ENCODE peak calls at places on chromosomes 3 and 15, in eight cellular contexts. One of them, this sample, is unnamed.
A peak's percentile ranks its signal among the peaks of the same experiment; 100 is the strongest.

GRCh38 chr15:73679180-73679579 is 5.0 kb upstream of the CD276 start:
- DNase-seq in cardiac fibroblast: no peak
- DNase-seq in A549: no peak
- DNase-seq in endothelial cell of umbilical vein: no peak
- DNase-seq in choroid plexus epithelial cell: no peak
- DNase-seq in sigmoid colon: no peak
- DNase-seq in astrocyte: no peak
- DNase-seq in neural progenitor cell: no peak
- DNase-seq in this sample: no peak

GRCh38 chr3:133490468-133491351 is 82.8 kb upstream of the CDV3 start:
- DNase-seq in cardiac fibroblast: no peak
- DNase-seq in A549: no peak
- DNase-seq in endothelial cell of umbilical vein: no peak
- DNase-seq in choroid plexus epithelial cell: no peak
- DNase-seq in sigmoid colon: no peak
- DNase-seq in astrocyte: no peak
- DNase-seq in neural progenitor cell: no peak
- DNase-seq in this sample: no peak

GRCh38 chr3:63051920-63052319 is 176.7 kb upstream of the CADPS start:
- DNase-seq in cardiac fibroblast: peak; percentile 43
- DNase-seq in A549: no peak
- DNase-seq in endothelial cell of umbilical vein: no peak
- DNase-seq in choroid plexus epithelial cell: no peak
- DNase-seq in sigmoid colon: no peak
- DNase-seq in astrocyte: peak; percentile 97
- DNase-seq in neural progenitor cell: peak; percentile 8
- DNase-seq in this sample: peak; percentile 67

GRCh38 chr3:100073555-100074307 is 40.6 kb downstream of the FILIP1L start:
- DNase-seq in cardiac fibroblast: peak; percentile 72
- DNase-seq in A549: no peak
- DNase-seq in endothelial cell of umbilical vein: no peak
- DNase-seq in choroid plexus epithelial cell: peak; percentile 96
- DNase-seq in sigmoid colon: peak; percentile 64
- DNase-seq in astrocyte: peak; percentile 88
- DNase-seq in neural progenitor cell: peak; percentile 67
- DNase-seq in this sample: peak; percentile 82

GRCh38 chr3:195876297-195877031 is 31.9 kb downstream of the TNK2 start:
- DNase-seq in cardiac fibroblast: no peak
- DNase-seq in A549: peak; percentile 50
- DNase-seq in endothelial cell of umbilical vein: no peak
- DNase-seq in choroid plexus epithelial cell: no peak
- DNase-seq in sigmoid colon: no peak
- DNase-seq in astrocyte: no peak
- DNase-seq in neural progenitor cell: no peak
- DNase-seq in this sample: no peak

GRCh38 chr3:165903885-165904284 is 66.7 kb upstream of the BCHE start:
- DNase-seq in cardiac fibroblast: no peak
- DNase-seq in A549: no peak
- DNase-seq in endothelial cell of umbilical vein: no peak
- DNase-seq in choroid plexus epithelial cell: no peak
- DNase-seq in sigmoid colon: no peak
- DNase-seq in astrocyte: no peak
- DNase-seq in neural progenitor cell: no peak
- DNase-seq in this sample: no peak

GRCh38 chr3:171770689-171771620 is 39.3 kb downstream of the PLD1 start:
- DNase-seq in cardiac fibroblast: peak; percentile 94
- DNase-seq in A549: peak; percentile 5
- DNase-seq in endothelial cell of umbilical vein: peak; percentile 93
- DNase-seq in choroid plexus epithelial cell: peak; percentile 97
- DNase-seq in sigmoid colon: no peak
- DNase-seq in astrocyte: peak; percentile 84
- DNase-seq in neural progenitor cell: no peak
- DNase-seq in this sample: peak; percentile 63

GRCh38 chr3:41867533-41867932 is 94.4 kb downstream of the ULK4 start:
- DNase-seq in cardiac fibroblast: no peak
- DNase-seq in A549: no peak
- DNase-seq in endothelial cell of umbilical vein: no peak
- DNase-seq in choroid plexus epithelial cell: no peak
- DNase-seq in sigmoid colon: no peak
- DNase-seq in astrocyte: no peak
- DNase-seq in neural progenitor cell: no peak
- DNase-seq in this sample: no peak

GRCh38 chr3:134601539-134602439 is 49.0 kb downstream of the KY start:
- DNase-seq in cardiac fibroblast: peak; percentile 59
- DNase-seq in A549: no peak
- DNase-seq in endothelial cell of umbilical vein: peak; percentile 36
- DNase-seq in choroid plexus epithelial cell: peak; percentile 87
- DNase-seq in sigmoid colon: no peak
- DNase-seq in astrocyte: peak; percentile 24
- DNase-seq in neural progenitor cell: peak; percentile 98
- DNase-seq in this sample: no peak

GRCh38 chr15:52734329-52734728 is 55.1 kb upstream of the ATOSA start:
- DNase-seq in cardiac fibroblast: no peak
- DNase-seq in A549: no peak
- DNase-seq in endothelial cell of umbilical vein: no peak
- DNase-seq in choroid plexus epithelial cell: no peak
- DNase-seq in sigmoid colon: no peak
- DNase-seq in astrocyte: no peak
- DNase-seq in neural progenitor cell: no peak
- DNase-seq in this sample: no peak

GRCh38 chr3:125057186-125057850 is 1.5 kb upstream of the HEG1 start:
- DNase-seq in cardiac fibroblast: peak; percentile 89
- DNase-seq in A549: no peak
- DNase-seq in endothelial cell of umbilical vein: peak; percentile 83
- DNase-seq in choroid plexus epithelial cell: peak; percentile 73
- DNase-seq in sigmoid colon: peak; percentile 79
- DNase-seq in astrocyte: peak; percentile 84
- DNase-seq in neural progenitor cell: no peak
- DNase-seq in this sample: no peak

GRCh38 chr3:142501004-142501926 is 53.4 kb upstream of the XRN1 start:
- DNase-seq in cardiac fibroblast: peak; percentile 77
- DNase-seq in A549: no peak
- DNase-seq in endothelial cell of umbilical vein: peak; percentile 72
- DNase-seq in choroid plexus epithelial cell: peak; percentile 84
- DNase-seq in sigmoid colon: no peak
- DNase-seq in astrocyte: peak; percentile 89
- DNase-seq in neural progenitor cell: no peak
- DNase-seq in this sample: peak; percentile 83

GRCh38 chr3:134365766-134366065 is 8.5 kb downstream of the AMOTL2 start:
- DNase-seq in cardiac fibroblast: no peak
- DNase-seq in A549: no peak
- DNase-seq in endothelial cell of umbilical vein: no peak
- DNase-seq in choroid plexus epithelial cell: no peak
- DNase-seq in sigmoid colon: no peak
- DNase-seq in astrocyte: no peak
- DNase-seq in neural progenitor cell: no peak
- DNase-seq in this sample: no peak

GRCh38 chr3:160413613-160414248 is 14.3 kb downstream of the SMC4 start:
- DNase-seq in cardiac fibroblast: peak; percentile 88
- DNase-seq in A549: peak; percentile 55
- DNase-seq in endothelial cell of umbilical vein: peak; percentile 86
- DNase-seq in choroid plexus epithelial cell: peak; percentile 92
- DNase-seq in sigmoid colon: no peak
- DNase-seq in astrocyte: peak; percentile 63
- DNase-seq in neural progenitor cell: peak; percentile 78
- DNase-seq in this sample: no peak

GRCh38 chr15:86629409-86629808 is 549.7 kb downstream of the AGBL1 start:
- DNase-seq in cardiac fibroblast: no peak
- DNase-seq in A549: peak; percentile 21
- DNase-seq in endothelial cell of umbilical vein: no peak
- DNase-seq in choroid plexus epithelial cell: no peak
- DNase-seq in sigmoid colon: no peak
- DNase-seq in astrocyte: peak; percentile 9
- DNase-seq in neural progenitor cell: no peak
- DNase-seq in this sample: no peak

GRCh38 chr15:44101944-44102343 is 93.1 kb downstream of the FRMD5 start:
- DNase-seq in cardiac fibroblast: peak; percentile 83
- DNase-seq in A549: no peak
- DNase-seq in endothelial cell of umbilical vein: peak; percentile 9
- DNase-seq in choroid plexus epithelial cell: peak; percentile 84
- DNase-seq in sigmoid colon: no peak
- DNase-seq in astrocyte: peak; percentile 96
- DNase-seq in neural progenitor cell: no peak
- DNase-seq in this sample: peak; percentile 16

GRCh38 chr15:40595773-40596172 is 1.7 kb downstream of the KNL1 start:
- DNase-seq in cardiac fibroblast: no peak
- DNase-seq in A549: no peak
- DNase-seq in endothelial cell of umbilical vein: no peak
- DNase-seq in choroid plexus epithelial cell: peak; percentile 2
- DNase-seq in sigmoid colon: no peak
- DNase-seq in astrocyte: no peak
- DNase-seq in neural progenitor cell: no peak
- DNase-seq in this sample: no peak

GRCh38 chr3:64109438-64109837 is 86.1 kb upstream of the PSMD6 start:
- DNase-seq in cardiac fibroblast: no peak
- DNase-seq in A549: no peak
- DNase-seq in endothelial cell of umbilical vein: no peak
- DNase-seq in choroid plexus epithelial cell: no peak
- DNase-seq in sigmoid colon: peak; percentile 69
- DNase-seq in astrocyte: no peak
- DNase-seq in neural progenitor cell: peak; percentile 18
- DNase-seq in this sample: no peak

GRCh38 chr15:83928392-83928734 is 274.4 kb downstream of the ADAMTSL3 start:
- DNase-seq in cardiac fibroblast: no peak
- DNase-seq in A549: no peak
- DNase-seq in endothelial cell of umbilical vein: no peak
- DNase-seq in choroid plexus epithelial cell: no peak
- DNase-seq in sigmoid colon: no peak
- DNase-seq in astrocyte: no peak
- DNase-seq in neural progenitor cell: no peak
- DNase-seq in this sample: no peak
- H3K4me3 ChIP-seq in cardiac fibroblast: no peak overlapping the region
- H3K4me3 ChIP-seq in A549: no peak overlapping the region
- H3K4me3 ChIP-seq in endothelial cell of umbilical vein: no peak overlapping the region
- H3K4me3 ChIP-seq in choroid plexus epithelial cell: no peak overlapping the region
- H3K4me3 ChIP-seq in sigmoid colon: no peak overlapping the region
- H3K4me3 ChIP-seq in astrocyte: no peak overlapping the region
- H3K4me3 ChIP-seq in neural progenitor cell: no peak overlapping the region
- H3K4me3 ChIP-seq in this sample: no peak overlapping the region

GRCh38 chr3:43218921-43219320 is 67.4 kb upstream of the SNRK start:
- DNase-seq in cardiac fibroblast: no peak
- DNase-seq in A549: no peak
- DNase-seq in endothelial cell of umbilical vein: no peak
- DNase-seq in choroid plexus epithelial cell: no peak
- DNase-seq in sigmoid colon: no peak
- DNase-seq in astrocyte: no peak
- DNase-seq in neural progenitor cell: no peak
- DNase-seq in this sample: no peak

GRCh38 chr3:43221076-43221475 is 65.3 kb upstream of the SNRK start:
- DNase-seq in cardiac fibroblast: no peak
- DNase-seq in A549: no peak
- DNase-seq in endothelial cell of umbilical vein: no peak
- DNase-seq in choroid plexus epithelial cell: peak; percentile 31
- DNase-seq in sigmoid colon: no peak
- DNase-seq in astrocyte: no peak
- DNase-seq in neural progenitor cell: no peak
- DNase-seq in this sample: no peak

GRCh38 chr3:43224405-43225073 is 61.8 kb upstream of the SNRK start:
- DNase-seq in cardiac fibroblast: no peak
- DNase-seq in A549: no peak
- DNase-seq in endothelial cell of umbilical vein: no peak
- DNase-seq in choroid plexus epithelial cell: no peak
- DNase-seq in sigmoid colon: no peak
- DNase-seq in astrocyte: no peak
- DNase-seq in neural progenitor cell: no peak
- DNase-seq in this sample: no peak

GRCh38 chr3:43222594-43222993 is 63.7 kb upstream of the SNRK start:
- DNase-seq in cardiac fibroblast: no peak
- DNase-seq in A549: no peak
- DNase-seq in endothelial cell of umbilical vein: no peak
- DNase-seq in choroid plexus epithelial cell: no peak
- DNase-seq in sigmoid colon: no peak
- DNase-seq in astrocyte: no peak
- DNase-seq in neural progenitor cell: no peak
- DNase-seq in this sample: no peak

GRCh38 chr3:43223670-43224364 is 62.5 kb upstream of the SNRK start:
- DNase-seq in cardiac fibroblast: peak; percentile 56
- DNase-seq in A549: no peak
- DNase-seq in endothelial cell of umbilical vein: peak; percentile 63
- DNase-seq in choroid plexus epithelial cell: peak; percentile 58
- DNase-seq in sigmoid colon: no peak
- DNase-seq in astrocyte: no peak
- DNase-seq in neural progenitor cell: no peak
- DNase-seq in this sample: no peak
- TF ChIP-seq CTCF in cardiac fibroblast: peak; percentile 51
- TF ChIP-seq CTCF in A549: no peak
- TF ChIP-seq CTCF in endothelial cell of umbilical vein: peak; percentile 34
- TF ChIP-seq CTCF in choroid plexus epithelial cell: peak; percentile 67
- TF ChIP-seq CTCF in sigmoid colon: no peak
- TF ChIP-seq CTCF in astrocyte: peak; percentile 10
- TF ChIP-seq CTCF in neural progenitor cell: peak; percentile 10
- TF ChIP-seq CTCF in this sample: no peak

GRCh38 chr3:9343115-9343514 is 19.7 kb upstream of the THUMPD3 start:
- DNase-seq in cardiac fibroblast: no peak
- DNase-seq in A549: no peak
- DNase-seq in endothelial cell of umbilical vein: no peak
- DNase-seq in choroid plexus epithelial cell: no peak
- DNase-seq in sigmoid colon: no peak
- DNase-seq in astrocyte: no peak
- DNase-seq in neural progenitor cell: no peak
- DNase-seq in this sample: no peak
- H3K4me3 ChIP-seq in cardiac fibroblast: no peak overlapping the region
- H3K4me3 ChIP-seq in A549: no peak overlapping the region
- H3K4me3 ChIP-seq in endothelial cell of umbilical vein: no peak overlapping the region
- H3K4me3 ChIP-seq in choroid plexus epithelial cell: no peak overlapping the region
- H3K4me3 ChIP-seq in sigmoid colon: no peak overlapping the region
- H3K4me3 ChIP-seq in astrocyte: no peak overlapping the region
- H3K4me3 ChIP-seq in neural progenitor cell: no peak overlapping the region
- H3K4me3 ChIP-seq in this sample: no peak overlapping the region

GRCh38 chr3:87307805-87308204 is 31.4 kb upstream of the POU1F1 start:
- DNase-seq in cardiac fibroblast: no peak
- DNase-seq in A549: no peak
- DNase-seq in endothelial cell of umbilical vein: no peak
- DNase-seq in choroid plexus epithelial cell: peak; percentile 35
- DNase-seq in sigmoid colon: no peak
- DNase-seq in astrocyte: no peak
- DNase-seq in neural progenitor cell: no peak
- DNase-seq in this sample: no peak
- TF ChIP-seq CTCF in cardiac fibroblast: peak; percentile 38
- TF ChIP-seq CTCF in A549: no peak
- TF ChIP-seq CTCF in endothelial cell of umbilical vein: no peak
- TF ChIP-seq CTCF in choroid plexus epithelial cell: peak; percentile 56
- TF ChIP-seq CTCF in sigmoid colon: no peak
- TF ChIP-seq CTCF in astrocyte: peak; percentile 6
- TF ChIP-seq CTCF in neural progenitor cell: peak; percentile 37
- TF ChIP-seq CTCF in this sample: no peak

GRCh38 chr3:141454906-141455602 is 31.8 kb upstream of the RASA2 start:
- DNase-seq in cardiac fibroblast: peak; percentile 94
- DNase-seq in A549: peak; percentile 95
- DNase-seq in endothelial cell of umbilical vein: peak; percentile 71
- DNase-seq in choroid plexus epithelial cell: peak; percentile 89
- DNase-seq in sigmoid colon: no peak
- DNase-seq in astrocyte: peak; percentile 76
- DNase-seq in neural progenitor cell: peak; percentile 74
- DNase-seq in this sample: no peak
- H3K4me3 ChIP-seq in cardiac fibroblast: no peak overlapping the region
- H3K4me3 ChIP-seq in A549: no peak overlapping the region
- H3K4me3 ChIP-seq in endothelial cell of umbilical vein: no peak overlapping the region
- H3K4me3 ChIP-seq in choroid plexus epithelial cell: no peak overlapping the region
- H3K4me3 ChIP-seq in sigmoid colon: no peak overlapping the region
- H3K4me3 ChIP-seq in astrocyte: no peak overlapping the region
- H3K4me3 ChIP-seq in neural progenitor cell: no peak overlapping the region
- H3K4me3 ChIP-seq in this sample: peak overlapping the region; percentile 23